ENCODE peak calls at places on chromosome X, in six cellular contexts. One of them, this sample, is unnamed.

GRCh38 chrX:154516655-154517100 is 646 bp upstream of the FAM3A start:
- DNase-seq in natural killer cell: peak
- DNase-seq in SK-N-SH: no peak
- DNase-seq in AG08395: no peak
- DNase-seq in hepatocyte: peak
- DNase-seq in activated CD4-positive, alpha-beta T cell treated with anti-CD3 and anti-CD28 coated beads, Interleukin-2, amount 10 ng/mL, durations not matched to agents 7 days and 5 days: peak
- DNase-seq in this sample: no peak

GRCh38 chrX:10457092-10457491 is 163.3 kb downstream of the MID1 start:
- DNase-seq in natural killer cell: no peak
- DNase-seq in SK-N-SH: no peak
- DNase-seq in AG08395: peak
- DNase-seq in activated CD4-positive, alpha-beta T cell treated with anti-CD3 and anti-CD28 coated beads, Interleukin-2, amount 10 ng/mL, durations not matched to agents 7 days and 5 days: no peak
- DNase-seq in hepatocyte: no peak
- DNase-seq in this sample: no peak

GRCh38 chrX:82764521-82764920 is 743.6 kb upstream of the POU3F4 start:
- DNase-seq in natural killer cell: no peak
- DNase-seq in SK-N-SH: no peak
- DNase-seq in hepatocyte: no peak
- DNase-seq in activated CD4-positive, alpha-beta T cell treated with anti-CD3 and anti-CD28 coated beads, Interleukin-2, amount 10 ng/mL, durations not matched to agents 7 days and 5 days: no peak
- DNase-seq in AG08395: no peak
- DNase-seq in this sample: no peak

GRCh38 chrX:135295238-135295943 is 13.9 kb upstream of the ETDC start:
- DNase-seq in AG08395: no peak
- DNase-seq in SK-N-SH: peak
- DNase-seq in hepatocyte: peak
- DNase-seq in natural killer cell: peak
- DNase-seq in activated CD4-positive, alpha-beta T cell treated with anti-CD3 and anti-CD28 coated beads, Interleukin-2, amount 10 ng/mL, durations not matched to agents 7 days and 5 days: peak
- DNase-seq in this sample: no peak

GRCh38 chrX:3380603-3381002 is 34.2 kb upstream of the MXRA5 start:
- DNase-seq in hepatocyte: no peak
- DNase-seq in SK-N-SH: no peak
- DNase-seq in activated CD4-positive, alpha-beta T cell treated with anti-CD3 and anti-CD28 coated beads, Interleukin-2, amount 10 ng/mL, durations not matched to agents 7 days and 5 days: no peak
- DNase-seq in natural killer cell: no peak
- DNase-seq in AG08395: no peak
- DNase-seq in this sample: no peak

GRCh38 chrX:153449306-153450113 is 3.7 kb upstream of the TREX2 start:
- DNase-seq in hepatocyte: peak
- DNase-seq in activated CD4-positive, alpha-beta T cell treated with anti-CD3 and anti-CD28 coated beads, Interleukin-2, amount 10 ng/mL, durations not matched to agents 7 days and 5 days: no peak
- DNase-seq in natural killer cell: no peak
- DNase-seq in AG08395: no peak
- DNase-seq in SK-N-SH: no peak
- DNase-seq in this sample: no peak

GRCh38 chrX:49079489-49080428 is at the start of gene WDR45:
- DNase-seq in AG08395: peak
- DNase-seq in natural killer cell: peak
- DNase-seq in SK-N-SH: peak
- DNase-seq in hepatocyte: peak
- DNase-seq in activated CD4-positive, alpha-beta T cell treated with anti-CD3 and anti-CD28 coated beads, Interleukin-2, amount 10 ng/mL, durations not matched to agents 7 days and 5 days: peak
- DNase-seq in this sample: peak

GRCh38 chrX:12223650-12224049 is 85.4 kb downstream of the FRMPD4 start:
- DNase-seq in natural killer cell: no peak
- DNase-seq in hepatocyte: no peak
- DNase-seq in AG08395: no peak
- DNase-seq in SK-N-SH: no peak
- DNase-seq in activated CD4-positive, alpha-beta T cell treated with anti-CD3 and anti-CD28 coated beads, Interleukin-2, amount 10 ng/mL, durations not matched to agents 7 days and 5 days: no peak
- DNase-seq in this sample: no peak

GRCh38 chrX:23578079-23578478 is 89.2 kb upstream of the PRDX4 start:
- DNase-seq in natural killer cell: no peak
- DNase-seq in activated CD4-positive, alpha-beta T cell treated with anti-CD3 and anti-CD28 coated beads, Interleukin-2, amount 10 ng/mL, durations not matched to agents 7 days and 5 days: no peak
- DNase-seq in AG08395: no peak
- DNase-seq in hepatocyte: no peak
- DNase-seq in SK-N-SH: no peak
- DNase-seq in this sample: no peak

GRCh38 chrX:25144043-25144940 is 128.5 kb upstream of the ARX start:
- DNase-seq in activated CD4-positive, alpha-beta T cell treated with anti-CD3 and anti-CD28 coated beads, Interleukin-2, amount 10 ng/mL, durations not matched to agents 7 days and 5 days: peak
- DNase-seq in natural killer cell: peak
- DNase-seq in hepatocyte: peak
- DNase-seq in AG08395: peak
- DNase-seq in SK-N-SH: peak
- DNase-seq in this sample: peak

GRCh38 chrX:108199691-108200090 is 108.1 kb downstream of the ATG4A start:
- DNase-seq in natural killer cell: no peak
- DNase-seq in SK-N-SH: peak
- DNase-seq in AG08395: peak
- DNase-seq in activated CD4-positive, alpha-beta T cell treated with anti-CD3 and anti-CD28 coated beads, Interleukin-2, amount 10 ng/mL, durations not matched to agents 7 days and 5 days: peak
- DNase-seq in hepatocyte: peak
- DNase-seq in this sample: peak

GRCh38 chrX:48468693-48469691 is 1.1 kb downstream of the SLC38A5 start:
- DNase-seq in AG08395: no peak
- DNase-seq in activated CD4-positive, alpha-beta T cell treated with anti-CD3 and anti-CD28 coated beads, Interleukin-2, amount 10 ng/mL, durations not matched to agents 7 days and 5 days: peak
- DNase-seq in SK-N-SH: no peak
- DNase-seq in natural killer cell: no peak
- DNase-seq in hepatocyte: no peak
- DNase-seq in this sample: no peak

GRCh38 chrX:133337250-133337649 is 78.0 kb downstream of the GPC4 start:
- DNase-seq in AG08395: no peak
- DNase-seq in hepatocyte: no peak
- DNase-seq in activated CD4-positive, alpha-beta T cell treated with anti-CD3 and anti-CD28 coated beads, Interleukin-2, amount 10 ng/mL, durations not matched to agents 7 days and 5 days: no peak
- DNase-seq in SK-N-SH: no peak
- DNase-seq in natural killer cell: no peak
- DNase-seq in this sample: no peak

GRCh38 chrX:51215266-51215665 is 117.4 kb upstream of the NUDT10 start:
- DNase-seq in hepatocyte: no peak
- DNase-seq in natural killer cell: no peak
- DNase-seq in AG08395: no peak
- DNase-seq in activated CD4-positive, alpha-beta T cell treated with anti-CD3 and anti-CD28 coated beads, Interleukin-2, amount 10 ng/mL, durations not matched to agents 7 days and 5 days: no peak
- DNase-seq in SK-N-SH: no peak
- DNase-seq in this sample: peak

GRCh38 chrX:21708116-21708515 is 49.8 kb downstream of the SMPX start:
- DNase-seq in activated CD4-positive, alpha-beta T cell treated with anti-CD3 and anti-CD28 coated beads, Interleukin-2, amount 10 ng/mL, durations not matched to agents 7 days and 5 days: no peak
- DNase-seq in hepatocyte: no peak
- DNase-seq in natural killer cell: no peak
- DNase-seq in AG08395: no peak
- DNase-seq in SK-N-SH: no peak
- DNase-seq in this sample: peak